ENCODE peak calls at places on chromosomes 2 and 18, in nine cellular contexts. B is stimulated activated naive CD4-positive, alpha-beta T cell; E is Peyer's patch; X is EL; I is activated CD4-positive, alpha-beta T cell treated with anti-CD3 and anti-CD28 coated beads, Interleukin-2, amount 50 U/mL, for 24 hours; M is Right ventricle myocardium superior; W is IMR-90; O is C1 segment of cervical spinal cord; Z is AG04449. Y is an unnamed sample.

GRCh38 chr2:175366814-175367213 is 185.3 kb upstream of the ATP5MC3 start:
- DNase-seq in W (peak; percentile 43), Z (no peak), X (peak; percentile 52), B (no peak), O (no peak), M (no peak), E (no peak), I (no peak), Y (no peak)

GRCh38 chr2:217291259-217291658 is 431.4 kb upstream of the TNP1 start:
- DNase-seq in E (no peak), X (no peak), B (no peak), W (no peak), O (no peak), I (no peak), Z (no peak), M (no peak), Y (no peak)

GRCh38 chr18:45324489-45325111 is 290.7 kb upstream of the SLC14A2 start:
- DNase-seq in B (no peak), M (peak; percentile 62), W (peak; percentile 8), E (no peak), X (no peak), O (no peak), Z (no peak), I (no peak), Y (peak; percentile 70)

GRCh38 chr2:74708883-74709282 is 54.8 kb downstream of the SEMA4F start:
- DNase-seq in I (no peak), Z (no peak), E (no peak), W (peak; percentile 73), O (no peak), M (no peak), X (peak; percentile 46), B (no peak), Y (no peak)

GRCh38 chr2:42164046-42164445 is 5.1 kb upstream of the EML4 start:
- DNase-seq in I (no peak), O (no peak), X (no peak), W (no peak), B (no peak), E (no peak), M (no peak), Z (no peak), Y (no peak)

GRCh38 chr2:156585457-156585856 is 149.3 kb downstream of the GPD2 start:
- DNase-seq in E (no peak), X (no peak), Z (no peak), W (no peak), O (no peak), I (no peak), M (no peak), B (no peak), Y (no peak)

GRCh38 chr2:195342105-195342504 is 314.9 kb upstream of the SLC39A10 start:
- DNase-seq in Z (no peak), M (no peak), O (no peak), W (no peak), I (no peak), E (no peak), B (no peak), X (no peak), Y (no peak)

GRCh38 chr2:15363142-15363541 is 198.0 kb downstream of the NBAS start:
- DNase-seq in E (no peak), Z (peak; percentile 53), O (no peak), X (peak; percentile 60), I (no peak), W (peak; percentile 54), B (no peak), M (no peak), Y (no peak)

GRCh38 chr18:2971741-2972552 is 41.0 kb downstream of the LPIN2 start:
- DNase-seq in W (no peak), B (peak; percentile 54), Z (no peak), M (peak; percentile 67), O (no peak), X (no peak), I (peak; percentile 62), E (peak; percentile 85), Y (peak; percentile 52)

GRCh38 chr2:193276560-193276959 is 1081.8 kb upstream of the TMEFF2 start:
- DNase-seq in M (no peak), X (no peak), W (no peak), B (no peak), I (no peak), Z (no peak), E (no peak), O (no peak), Y (no peak)

GRCh38 chr18:76494541-76495403 is at the start of gene ZNF516:
- DNase-seq in E (no peak), B (peak; percentile 16), M (peak; percentile 69), Z (no peak), I (no peak), W (peak; percentile 34), X (peak; percentile 40), O (no peak), Y (peak; percentile 59)

GRCh38 chr2:224764565-224765236 is 48.5 kb upstream of the CCDC195 start:
- DNase-seq in Z (no peak), W (no peak), I (no peak), O (no peak), M (no peak), B (no peak), E (no peak), X (no peak), Y (no peak)

GRCh38 chr2:115294999-115295398 is 852.6 kb downstream of the DPP10 start:
- DNase-seq in E (no peak), W (no peak), B (no peak), Z (no peak), M (no peak), X (no peak), I (no peak), O (no peak), Y (no peak)

GRCh38 chr2:216739035-216739434 is 43.7 kb upstream of the IGFBP5 start:
- DNase-seq in W (no peak), E (no peak), B (no peak), M (no peak), I (no peak), X (no peak), Z (no peak), O (no peak), Y (no peak)

GRCh38 chr2:1898461-1899395 is 154.4 kb upstream of the PXDN start:
- DNase-seq in B (no peak), I (no peak), W (no peak), O (no peak), M (no peak), Z (no peak), X (no peak), E (no peak), Y (no peak)

GRCh38 chr2:88187927-88188326 is 17.8 kb downstream of the THNSL2 start:
- DNase-seq in B (no peak), M (no peak), O (no peak), E (no peak), W (no peak), Z (no peak), I (no peak), X (no peak), Y (no peak)

GRCh38 chr2:32425719-32426141 is 68.9 kb downstream of the BIRC6 start:
- DNase-seq in O (no peak), X (peak; percentile 81), E (no peak), W (peak; percentile 76), M (no peak), B (no peak), I (no peak), Z (peak; percentile 38), Y (no peak)

GRCh38 chr18:51028201-51028805 is 1.7 kb upstream of the SMAD4 start:
- DNase-seq in M (no peak), X (peak; percentile 31), I (no peak), W (peak; percentile 50), E (no peak), O (no peak), Z (no peak), B (no peak), Y (no peak)

GRCh38 chr2:30185175-30185574 is 38.4 kb downstream of the YPEL5 start:
- DNase-seq in X (no peak), B (no peak), I (no peak), W (peak; percentile 45), E (no peak), M (no peak), O (no peak), Z (peak; percentile 17), Y (no peak)

GRCh38 chr2:132670104-132670960 is at the start of gene LYPD1:
- DNase-seq in X (peak; percentile 63), E (no peak), Z (no peak), I (no peak), B (no peak), W (no peak), O (peak; percentile 68), M (peak; percentile 42), Y (peak; percentile 29)

GRCh38 chr18:76528477-76529432 is 33.7 kb upstream of the ZNF516 start:
- DNase-seq in Z (no peak), E (no peak), M (no peak), X (peak; percentile 61), I (no peak), O (no peak), W (peak; percentile 83), B (no peak), Y (no peak)

GRCh38 chr2:2839393-2840096 is 508.5 kb upstream of the MYT1L start:
- DNase-seq in W (no peak), O (peak; percentile 34), X (no peak), M (no peak), B (no peak), Z (no peak), E (no peak), I (no peak), Y (no peak)

GRCh38 chr2:28717339-28717758 is 34.3 kb upstream of the PPP1CB start:
- DNase-seq in Z (no peak), B (no peak), W (peak; percentile 85), E (no peak), I (no peak), O (no peak), M (peak; percentile 61), X (peak; percentile 83), Y (peak; percentile 68)

GRCh38 chr18:54296017-54296416 is 26.7 kb downstream of the POLI start:
- DNase-seq in O (no peak), X (peak; percentile 3), I (no peak), M (no peak), B (no peak), W (peak; percentile 32), E (no peak), Z (no peak), Y (no peak)

GRCh38 chr2:149538138-149538833 is 49.3 kb downstream of the MMADHC start:
- DNase-seq in Z (no peak), W (no peak), B (no peak), O (no peak), X (peak; percentile 5), E (no peak), I (no peak), M (no peak), Y (no peak)

GRCh38 chr2:61471905-61472805 is 1.3 kb upstream of the USP34 start:
- DNase-seq in E (no peak), X (peak; percentile 40), W (peak; percentile 29), M (no peak), O (peak; percentile 37), B (no peak), I (peak; percentile 10), Z (no peak), Y (no peak)

GRCh38 chr2:43251171-43251731 is 24.8 kb upstream of the ZFP36L2 start:
- DNase-seq in E (no peak), Z (peak; percentile 45), O (no peak), B (no peak), X (peak; percentile 76), W (peak; percentile 86), M (no peak), I (no peak), Y (no peak)

GRCh38 chr18:10006261-10006903 is 92.6 kb downstream of the VAPA start:
- DNase-seq in I (no peak), Z (no peak), W (peak; percentile 28), B (no peak), E (no peak), X (peak; percentile 57), M (no peak), O (no peak), Y (no peak)

GRCh38 chr2:82591718-82592117 is 1867.4 kb downstream of the SUCLG1 start:
- DNase-seq in W (no peak), O (no peak), I (no peak), M (no peak), B (no peak), Z (no peak), X (no peak), E (no peak), Y (no peak)

GRCh38 chr2:75707901-75708300 is 2.8 kb downstream of the GCFC2 start:
- DNase-seq in I (no peak), B (no peak), M (no peak), X (peak; percentile 13), W (peak; percentile 33), O (no peak), Z (no peak), E (no peak), Y (no peak)

GRCh38 chr18:59150236-59150635 is 10.6 kb downstream of the SEC11C start:
- DNase-seq in W (no peak), E (no peak), Z (no peak), X (no peak), I (no peak), B (no peak), M (no peak), O (no peak), Y (no peak)